ENCODE peak calls at places on chromosomes 5 and 9, in four cellular contexts. K is activated naive CD4-positive, alpha-beta T cell treated with Interleukin-2 at 50 U/mL for 16 hours; C is SHP77; Y is tibial nerve. E is an unnamed sample.

GRCh38 chr5:137572042-137572695 is 73.0 kb upstream of the SPOCK1 start:
- DNase-seq in K (no peak), C (no peak), Y (no peak), E (no peak)

GRCh38 chr9:82333671-82334070 is 345.1 kb downstream of the SPATA31D1 start:
- DNase-seq in K (no peak), C (no peak), Y (no peak), E (no peak)

GRCh38 chr5:143886621-143887301 is 74.8 kb downstream of the HMHB1 start:
- DNase-seq in K (no peak), C (no peak), Y (no peak), E (no peak)

GRCh38 chr9:87324613-87325194 is 173.0 kb upstream of the DAPK1 start:
- DNase-seq in K (no peak), C (peak; percentile 40), Y (no peak), E (no peak)

GRCh38 chr5:20367178-20367577 is 379.2 kb upstream of the CDH18 start:
- DNase-seq in K (no peak), C (no peak), Y (no peak), E (no peak)

GRCh38 chr9:134187110-134187531 is 22.8 kb upstream of the RNU6ATAC start:
- DNase-seq in K (no peak), C (no peak), Y (peak; percentile 11), E (no peak)

GRCh38 chr9:136531186-136531903 is 14.5 kb downstream of the NOTCH1 start:
- DNase-seq in K (no peak), C (no peak), Y (no peak), E (no peak)

GRCh38 chr5:148491015-148491792 is 107.4 kb downstream of the FBXO38 start:
- DNase-seq in K (no peak), C (no peak), Y (no peak), E (no peak)

GRCh38 chr5:179224741-179225140 is 120.5 kb downstream of the ADAMTS2 start:
- DNase-seq in K (no peak), C (no peak), Y (no peak), E (no peak)

GRCh38 chr5:156322666-156323065 is 4.3 kb upstream of the SGCD start:
- DNase-seq in K (no peak), C (no peak), Y (no peak), E (no peak)

GRCh38 chr5:111739423-111739822 is 17.6 kb downstream of the NREP start:
- DNase-seq in K (no peak), C (no peak), Y (no peak), E (no peak)

GRCh38 chr5:153537225-153537624 is 46.8 kb downstream of the GRIA1 start:
- DNase-seq in K (no peak), C (no peak), Y (no peak), E (no peak)

GRCh38 chr9:90458485-90458884 is 184.1 kb downstream of the DIRAS2 start:
- DNase-seq in K (no peak), C (peak; percentile 51), Y (no peak), E (no peak)

GRCh38 chr9:3161912-3162311 is 318.0 kb upstream of the PUM3 start:
- DNase-seq in K (no peak), C (no peak), Y (no peak), E (no peak)

GRCh38 chr9:106146886-106147285 is 452.5 kb downstream of the TMEM38B start:
- DNase-seq in K (no peak), C (no peak), Y (no peak), E (no peak)

GRCh38 chr9:121785673-121786542 is 134.5 kb downstream of the DAB2IP start:
- DNase-seq in K (no peak), C (no peak), Y (no peak), E (no peak)

GRCh38 chr5:116046261-116046660 is 14.0 kb downstream of the ARL14EPL start:
- DNase-seq in K (no peak), C (no peak), Y (no peak), E (no peak)

GRCh38 chr5:43601454-43602260 is 1.3 kb upstream of the NNT start:
- DNase-seq in K (no peak), C (peak; percentile 40), Y (no peak), E (no peak)

GRCh38 chr9:98378206-98379193 is 123.1 kb upstream of the TBC1D2 start:
- DNase-seq in K (no peak), C (no peak), Y (no peak), E (no peak)

GRCh38 chr5:143641549-143641955 is 170.4 kb upstream of the HMHB1 start:
- DNase-seq in K (no peak), C (no peak), Y (no peak), E (no peak)

GRCh38 chr9:32524558-32525461 is 1.2 kb downstream of the RIGI start:
- DNase-seq in K (peak; percentile 23), C (no peak), Y (no peak), E (peak; percentile 21)

GRCh38 chr9:87787735-87788134 is 61.8 kb downstream of the CTSL start:
- DNase-seq in K (no peak), C (no peak), Y (no peak), E (no peak)

GRCh38 chr5:52989025-52989780 is at the start of gene ITGA2:
- DNase-seq in K (peak; percentile 18), C (no peak), Y (no peak), E (no peak)

GRCh38 chr5:123147741-123148140 is 58.7 kb downstream of the PRDM6 start:
- DNase-seq in K (no peak), C (no peak), Y (no peak), E (no peak)

GRCh38 chr9:4489919-4490704 is at the start of gene SLC1A1:
- DNase-seq in K (no peak), C (no peak), Y (peak; percentile 53), E (peak; percentile 31)

GRCh38 chr9:27151693-27152397 is 42.8 kb downstream of the TEK start:
- DNase-seq in K (no peak), C (no peak), Y (no peak), E (no peak)

GRCh38 chr9:124088476-124088837 is 76.9 kb downstream of the LHX2 start:
- DNase-seq in K (no peak), C (no peak), Y (no peak), E (no peak)

GRCh38 chr9:119004618-119004990 is 364.6 kb downstream of the BRINP1 start:
- DNase-seq in K (no peak), C (no peak), Y (peak; percentile 56), E (no peak)

GRCh38 chr9:694499-695154 is 146.9 kb upstream of the DMRT1 start:
- DNase-seq in K (no peak), C (no peak), Y (no peak), E (no peak)

GRCh38 chr5:132256086-132256782 is 1.3 kb upstream of the PDLIM4 start:
- DNase-seq in K (peak; percentile 0), C (no peak), Y (no peak), E (no peak)

GRCh38 chr5:140563554-140563953 is 844 bp downstream of the APBB3 start:
- DNase-seq in K (no peak), C (no peak), Y (no peak), E (no peak)

GRCh38 chr5:145554399-145554798 is 280.7 kb downstream of the PRELID2 start:
- DNase-seq in K (no peak), C (no peak), Y (no peak), E (no peak)

GRCh38 chr5:115601709-115602584 is at the start of gene TICAM2:
- DNase-seq in K (peak; percentile 66), C (no peak), Y (peak; percentile 31), E (peak; percentile 48)

GRCh38 chr5:172678902-172679301 is 37.8 kb downstream of the NEURL1B start:
- DNase-seq in K (no peak), C (peak; percentile 9), Y (no peak), E (no peak)

GRCh38 chr5:116864157-116864837 is 289.7 kb upstream of the SEMA6A start:
- DNase-seq in K (no peak), C (no peak), Y (no peak), E (no peak)

GRCh38 chr9:77981332-77981731 is 50.3 kb downstream of the GNAQ start:
- DNase-seq in K (no peak), C (no peak), Y (no peak), E (no peak)

GRCh38 chr5:87541033-87541432 is 128.3 kb upstream of the CCNH start:
- DNase-seq in K (no peak), C (no peak), Y (peak; percentile 52), E (no peak)

E was measured in CD4-positive, CD25-positive, alpha-beta regulatory T cell.